ENCODE peak calls at places on chromosomes 12 and 14, in six cellular contexts. S is Peyer's patch, V is A549, J is HCT116, D is tibial nerve, C is GM12878. A is an unnamed sample. For H3K9me3, the result is how much of the 10 kb centered on the place peaks cover.

GRCh38 chr12:41418586-41418985 is 230.5 kb downstream of the PDZRN4 start:
- DNase-seq in D (no peak), S (no peak), J (no peak), V (no peak), C (no peak), A (no peak)

GRCh38 chr12:121786441-121786825 is 7.1 kb downstream of the RHOF start:
- DNase-seq in C (no peak), V (peak), S (peak), D (no peak), J (peak), A (peak)

GRCh38 chr12:71799105-71799504 is 40.5 kb upstream of the TBC1D15 start:
- DNase-seq in C (no peak), J (no peak), V (no peak), S (no peak), D (no peak), A (no peak)

GRCh38 chr14:34027130-34027989 is 76.5 kb upstream of the EGLN3 start:
- DNase-seq in S (no peak), V (no peak), C (no peak), J (no peak), D (no peak), A (no peak)

GRCh38 chr14:52618602-52619001 is 66.0 kb downstream of the GPR137C start:
- DNase-seq in C (no peak), D (no peak), S (no peak), J (no peak), V (no peak), A (no peak)

GRCh38 chr12:3768911-3769447 is 16.1 kb upstream of the CRACR2A start:
- DNase-seq in C (no peak), S (no peak), J (no peak), V (no peak), D (no peak), A (no peak)

GRCh38 chr14:69532561-69533335 is 41.9 kb downstream of the CCDC177 start:
- DNase-seq in J (no peak), D (no peak), C (no peak), V (no peak), S (no peak), A (no peak)

GRCh38 chr12:96177013-96177412 is 17.2 kb upstream of the ELK3 start:
- DNase-seq in S (no peak), D (no peak), C (no peak), J (no peak), V (no peak), A (no peak)

GRCh38 chr12:49868952-49869815 is 26.3 kb upstream of the BCDIN3D start:
- DNase-seq in S (no peak), J (no peak), V (peak), C (no peak), D (peak), A (peak)

GRCh38 chr14:100651999-100652508 is 64.8 kb upstream of the BEGAIN start:
- DNase-seq in S (no peak), C (no peak), V (no peak), J (no peak), D (no peak), A (no peak)

GRCh38 chr12:67698711-67699603 is 50.4 kb downstream of the DYRK2 start:
- DNase-seq in J (no peak), S (no peak), V (no peak), C (peak), D (no peak), A (no peak)
- H3K4me3 ChIP-seq in J (no peak), S (peak), V (no peak), C (no peak), D (no peak), A (peak)

DNA sequence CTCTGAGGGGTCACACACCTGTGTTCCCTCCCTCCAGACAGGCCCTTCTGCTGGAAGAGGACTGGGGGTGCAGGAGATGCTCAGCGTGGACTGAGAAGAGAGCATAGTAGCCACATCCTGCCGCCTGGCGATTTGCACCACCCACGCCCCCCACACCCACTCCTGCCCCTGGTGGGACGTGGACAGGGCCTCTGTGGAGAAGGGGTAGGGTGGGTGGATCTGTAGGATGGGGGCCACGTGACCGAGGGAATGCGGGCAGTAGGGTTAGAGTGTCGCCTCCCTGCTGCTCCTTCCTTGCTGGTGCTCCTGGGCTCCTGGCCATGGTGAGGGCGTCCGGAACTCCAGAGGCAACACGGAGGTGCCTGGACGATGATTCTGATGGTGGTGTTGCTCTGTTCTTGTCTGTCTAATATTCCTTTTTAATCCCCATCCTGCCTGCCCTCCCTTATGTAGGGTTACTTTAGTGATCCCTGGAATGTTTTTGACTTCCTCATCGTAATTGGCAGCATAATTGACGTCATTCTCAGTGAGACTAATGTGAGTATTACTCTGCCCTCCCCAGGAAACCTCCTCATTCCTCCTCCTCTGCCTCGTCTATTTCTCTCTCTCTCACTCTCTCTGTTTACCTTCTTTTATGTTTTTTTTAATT is 161.5 kb upstream of the FKBP4 start:
- DNase-seq in D (no peak), C (no peak), S (peak), V (no peak), J (no peak), A (no peak)
- TF ChIP-seq POLR2A in D (no peak), C (no peak), S (no peak), V (no peak), J (no peak), A (no peak)

GRCh38 chr12:38163442-38163801 is 153.2 kb upstream of the ALG10B start:
- DNase-seq in S (no peak), D (no peak), V (no peak), J (no peak), C (no peak), A (no peak)

GRCh38 chr12:38161123-38162000 is 155.2 kb upstream of the ALG10B start:
- DNase-seq in C (no peak), S (no peak), D (no peak), V (no peak), J (no peak), A (no peak)

GRCh38 chr12:38160318-38161122 is 156.1 kb upstream of the ALG10B start:
- DNase-seq in V (no peak), C (no peak), D (no peak), S (no peak), J (no peak), A (no peak)

GRCh38 chr12:38162013-38162412 is 154.6 kb upstream of the ALG10B start:
- DNase-seq in V (no peak), D (no peak), C (no peak), J (no peak), S (no peak), A (no peak)

GRCh38 chr12:38162708-38163441 is 153.7 kb upstream of the ALG10B start:
- DNase-seq in S (no peak), C (no peak), D (no peak), V (no peak), J (no peak), A (no peak)
- H3K9me3 ChIP-seq in S (under half), C (under half), D (under half), V (under half), J (under half), A (under half)

DNA sequence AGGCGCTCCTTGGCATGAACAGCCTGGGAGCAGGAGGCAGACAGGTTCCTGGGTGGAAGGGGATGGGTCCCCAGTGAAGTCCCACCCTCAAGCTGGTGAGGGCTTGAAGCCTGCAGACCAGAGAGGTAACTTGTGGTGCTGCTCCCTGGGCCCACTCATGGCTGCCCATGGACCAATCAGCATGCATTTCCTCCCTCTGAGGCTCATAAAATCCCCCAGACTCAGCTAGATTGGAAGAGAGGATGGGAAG is 50.2 kb downstream of the A2M start:
- DNase-seq in V (no peak), C (no peak), J (no peak), S (no peak), D (no peak), A (no peak)
- H3K4me3 ChIP-seq in V (peak), C (no peak), J (peak), S (no peak), D (peak), A (peak)

GRCh38 chr12:118102070-118102469 is 1.7 kb downstream of the VSIG10 start:
- DNase-seq in D (no peak), S (no peak), C (no peak), V (peak), J (peak), A (no peak)

GRCh38 chr12:118102609-118103008 is 1.2 kb downstream of the VSIG10 start:
- DNase-seq in C (no peak), V (no peak), J (no peak), D (no peak), S (no peak), A (no peak)

GRCh38 chr12:118101051-118101450 is 2.8 kb downstream of the VSIG10 start:
- DNase-seq in D (no peak), V (no peak), J (no peak), S (no peak), C (no peak), A (no peak)

GRCh38 chr12:118103231-118103600 is 595 bp downstream of the VSIG10 start:
- DNase-seq in S (peak), V (peak), J (no peak), C (no peak), D (no peak), A (peak)

GRCh38 chr12:118103601-118104382 is at the start of gene VSIG10:
- DNase-seq in V (peak), C (no peak), D (peak), J (no peak), S (peak), A (peak)
- TF ChIP-seq POLR2A in V (peak), C (peak), D (no peak), J (peak), S (peak), A (no peak)

DNA sequence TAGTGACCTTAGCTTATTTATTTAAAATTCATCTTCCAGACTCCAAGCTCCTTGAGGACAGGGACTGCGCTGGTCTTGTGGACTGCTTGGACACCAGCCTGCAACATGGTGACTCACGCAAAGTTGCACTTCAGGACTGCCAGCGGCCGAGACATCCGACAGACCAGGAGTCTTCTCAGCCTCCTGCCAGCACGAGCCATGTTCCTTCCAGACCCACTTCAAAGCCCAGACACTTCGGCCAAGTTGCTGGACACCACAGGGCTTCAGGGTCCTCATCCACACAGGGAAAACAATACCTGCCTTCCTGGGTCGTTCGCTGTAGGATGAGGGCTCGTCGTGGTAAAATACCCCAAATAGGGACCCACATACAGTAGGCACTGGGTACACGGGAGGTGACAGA is 88.7 kb downstream of the BCL11B start:
- DNase-seq in S (no peak), C (no peak), V (no peak), D (no peak), J (no peak), A (no peak)
- H3K9me3 ChIP-seq in S (under half), C (under half), V (under half), D (under half), J (under half), A (under half)

GRCh38 chr12:45980540-45980939 is 9.8 kb downstream of the SCAF11 start:
- DNase-seq in S (no peak), V (no peak), C (no peak), J (no peak), D (no peak), A (no peak)
- H3K4me3 ChIP-seq in S (no peak), V (no peak), C (no peak), J (no peak), D (no peak), A (no peak)

GRCh38 chr14:24145700-24146621 is at the start of gene PSME2:
- DNase-seq in J (no peak), C (no peak), D (no peak), S (no peak), V (no peak), A (no peak)
- TF ChIP-seq POLR2A in J (peak), C (peak), D (peak), S (peak), V (peak), A (peak)

DNA sequence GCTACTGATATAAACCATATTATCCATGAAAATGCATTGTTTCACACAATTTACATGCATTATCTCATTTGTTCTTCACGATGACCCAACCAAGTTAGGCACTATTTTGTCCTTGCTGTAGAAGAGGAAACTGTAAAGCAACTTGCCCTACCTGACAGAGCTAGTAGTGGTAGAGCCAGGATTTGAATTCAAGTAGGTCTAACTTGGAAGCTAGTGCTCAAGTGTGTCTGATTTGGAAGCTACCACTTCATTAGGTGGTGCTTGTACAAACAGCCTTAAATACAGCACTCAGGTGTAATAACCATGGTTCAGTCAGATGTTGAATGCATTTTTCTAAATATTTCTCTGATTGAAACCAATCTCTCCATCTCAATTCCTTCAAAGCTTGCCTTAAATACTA is 123.6 kb downstream of the PAWR start:
- DNase-seq in D (no peak), S (no peak), J (no peak), C (no peak), V (no peak), A (no peak)
- H3K9me3 ChIP-seq in D (under half), S (under half), J (under half), C (under half), V (under half), A (under half)

DNA sequence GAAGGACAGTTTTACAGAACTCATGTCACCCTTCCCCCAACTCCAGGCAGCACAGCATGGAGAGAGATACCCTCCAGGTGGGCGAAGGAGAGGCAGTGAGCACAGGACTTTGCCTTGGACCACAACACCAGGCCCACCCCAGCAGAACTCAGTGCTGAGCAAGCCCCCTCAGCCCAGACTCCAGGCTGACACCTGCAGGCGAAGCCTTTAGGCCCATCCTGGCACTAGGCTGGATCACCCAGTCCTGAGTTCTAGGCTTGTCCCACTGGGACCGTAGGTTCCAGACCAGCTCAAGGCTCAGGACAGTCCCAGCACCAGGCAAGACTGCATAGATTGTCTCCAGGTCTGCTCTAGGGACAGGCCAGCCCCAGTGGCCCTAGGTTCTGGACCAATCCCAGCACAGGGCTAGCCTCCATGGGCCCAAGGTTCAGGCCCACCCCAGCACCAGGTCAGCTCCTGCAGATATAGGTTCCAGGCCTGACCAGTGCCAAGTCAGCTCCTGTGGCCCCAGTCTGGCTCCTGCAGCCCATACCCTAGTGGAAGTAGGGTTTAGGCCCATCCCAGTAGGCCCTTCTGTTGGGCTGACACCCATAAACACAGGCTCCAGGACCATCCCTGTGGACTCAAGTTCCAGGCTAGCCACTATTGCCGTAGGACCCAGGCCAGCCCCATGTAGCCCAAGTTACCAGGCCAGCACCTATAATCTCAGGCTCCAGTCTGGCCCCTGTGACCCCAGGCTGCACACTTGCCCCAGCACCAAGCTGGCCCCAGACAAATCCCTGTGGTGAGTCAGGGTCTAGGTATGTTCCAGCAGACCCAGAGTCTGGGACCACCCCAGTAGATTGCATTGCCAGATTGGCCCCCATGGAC is 9.4 kb downstream of the WASHC3 start:
- DNase-seq in J (no peak), S (peak), V (no peak), C (no peak), D (no peak), A (no peak)
- H3K4me3 ChIP-seq in J (no peak), S (no peak), V (no peak), C (no peak), D (no peak), A (no peak)